ENCODE peak calls at places on chromosomes 6 and 20, in four cellular contexts. E is activated T-helper 2 cell treated with anti-CD3 and anti-CD28 coated beads, Interferon-gamma antibody, Interleukin-2, Interleukin-4, amounts not matched to agents 10 μg/mL and 5 μg/mL and 100 μg/mL, durations not matched to agents 14 hours and 24 hours and 36 hours; B is psoas muscle; X is NCI-H1417. K is an unnamed sample.
A peak's percentile ranks its signal among the peaks of the same experiment; 100 is the strongest.

GRCh38 chr6:170086639-170087420 is 204.0 kb downstream of the DLL1 start:
- DNase-seq in E (no peak), B (peak; percentile 46), X (no peak), K (no peak)

GRCh38 chr20:6473197-6473596 is 294.3 kb upstream of the BMP2 start:
- DNase-seq in E (no peak), B (no peak), X (no peak), K (peak; percentile 39)

GRCh38 chr6:151209071-151209831 is 30.5 kb upstream of the AKAP12 start:
- DNase-seq in E (no peak), B (no peak), X (peak; percentile 93), K (peak; percentile 90)

GRCh38 chr6:37826188-37826587 is 6.7 kb downstream of the ZFAND3 start:
- DNase-seq in E (no peak), B (no peak), X (no peak), K (no peak)

GRCh38 chr6:15016813-15017212 is 229.1 kb upstream of the JARID2 start:
- DNase-seq in E (no peak), B (no peak), X (no peak), K (no peak)

GRCh38 chr6:113447088-113447831 is 409.9 kb upstream of the MARCKS start:
- DNase-seq in E (no peak), B (no peak), X (no peak), K (no peak)

GRCh38 chr20:59519707-59520014 is 84.7 kb upstream of the PHACTR3 start:
- DNase-seq in E (no peak), B (no peak), X (no peak), K (no peak)

GRCh38 chr6:90468080-90468479 is 118.8 kb downstream of the MAP3K7 start:
- DNase-seq in E (no peak), B (no peak), X (no peak), K (no peak)

GRCh38 chr20:62596486-62596885 is 45.8 kb upstream of the SLCO4A1 start:
- DNase-seq in E (no peak), B (no peak), X (peak; percentile 20), K (no peak)

GRCh38 chr6:168756009-168756634 is 315.1 kb downstream of the SMOC2 start:
- DNase-seq in E (no peak), B (no peak), X (no peak), K (peak; percentile 39)

GRCh38 chr20:2751868-2752630 is 48.4 kb downstream of the CPXM1 start:
- DNase-seq in E (peak; percentile 37), B (no peak), X (peak; percentile 70), K (peak; percentile 63)

GRCh38 chr6:38552136-38552535 is 87.6 kb downstream of the BTBD9 start:
- DNase-seq in E (no peak), B (no peak), X (no peak), K (no peak)